ENCODE peak calls at places on chromosomes 2 and 18, in four cellular contexts. One of them, this sample, is unnamed.

GRCh38 chr2:11056614-11057013 is 98.7 kb upstream of the SLC66A3 start:
- DNase-seq in MCF 10A: peak
- DNase-seq in cerebellar cortex: peak
- DNase-seq in heart left ventricle: no peak
- DNase-seq in this sample: peak

GRCh38 chr2:146734042-146734715 is 1110.7 kb upstream of the ACVR2A start:
- DNase-seq in cerebellar cortex: peak
- DNase-seq in MCF 10A: peak
- DNase-seq in heart left ventricle: no peak
- DNase-seq in this sample: peak

GRCh38 chr2:201135396-201135795 is 19.4 kb downstream of the CFLAR start:
- DNase-seq in cerebellar cortex: no peak
- DNase-seq in heart left ventricle: no peak
- DNase-seq in MCF 10A: no peak
- DNase-seq in this sample: peak

GRCh38 chr2:202870431-202871160 is 970 bp downstream of the ICA1L start:
- DNase-seq in cerebellar cortex: peak
- DNase-seq in heart left ventricle: peak
- DNase-seq in MCF 10A: peak
- DNase-seq in this sample: peak

GRCh38 chr2:188196343-188197008 is 95.2 kb upstream of the GULP1 start:
- DNase-seq in MCF 10A: peak
- DNase-seq in cerebellar cortex: no peak
- DNase-seq in heart left ventricle: no peak
- DNase-seq in this sample: no peak

GRCh38 chr2:113203901-113204519 is 30.2 kb downstream of the PSD4 start:
- DNase-seq in MCF 10A: peak
- DNase-seq in heart left ventricle: no peak
- DNase-seq in cerebellar cortex: peak
- DNase-seq in this sample: peak

GRCh38 chr2:239186958-239187357 is 213.9 kb downstream of the HDAC4 start:
- DNase-seq in cerebellar cortex: no peak
- DNase-seq in MCF 10A: no peak
- DNase-seq in heart left ventricle: no peak
- DNase-seq in this sample: no peak

GRCh38 chr2:229679393-229680125 is 34.8 kb downstream of the DNER start:
- DNase-seq in MCF 10A: peak
- DNase-seq in heart left ventricle: no peak
- DNase-seq in cerebellar cortex: no peak
- DNase-seq in this sample: peak

GRCh38 chr2:131488306-131489205 is 3.6 kb downstream of the MZT2A start:
- DNase-seq in heart left ventricle: peak
- DNase-seq in MCF 10A: no peak
- DNase-seq in cerebellar cortex: no peak
- DNase-seq in this sample: no peak

GRCh38 chr2:7190587-7191320 is 273.5 kb downstream of the RNF144A start:
- DNase-seq in cerebellar cortex: no peak
- DNase-seq in MCF 10A: no peak
- DNase-seq in heart left ventricle: no peak
- DNase-seq in this sample: peak

GRCh38 chr18:59402432-59403090 is 43.5 kb upstream of the LMAN1 start:
- DNase-seq in cerebellar cortex: peak
- DNase-seq in heart left ventricle: peak
- DNase-seq in MCF 10A: peak
- DNase-seq in this sample: peak

GRCh38 chr2:233354971-233355574 is 779 bp downstream of the DGKD start:
- DNase-seq in MCF 10A: peak
- DNase-seq in cerebellar cortex: peak
- DNase-seq in heart left ventricle: no peak
- DNase-seq in this sample: peak

GRCh38 chr18:525066-525797 is 24.7 kb upstream of the COLEC12 start:
- DNase-seq in cerebellar cortex: no peak
- DNase-seq in heart left ventricle: no peak
- DNase-seq in MCF 10A: peak
- DNase-seq in this sample: peak

GRCh38 chr2:233402774-233403173 is 48.5 kb downstream of the DGKD start:
- DNase-seq in cerebellar cortex: no peak
- DNase-seq in MCF 10A: no peak
- DNase-seq in heart left ventricle: no peak
- DNase-seq in this sample: no peak

GRCh38 chr2:121195036-121195435 is 90.0 kb downstream of the TFCP2L1 start:
- DNase-seq in heart left ventricle: no peak
- DNase-seq in cerebellar cortex: no peak
- DNase-seq in MCF 10A: no peak
- DNase-seq in this sample: no peak

GRCh38 chr2:284896-285492 is 2.9 kb downstream of the ALKAL2 start:
- DNase-seq in MCF 10A: no peak
- DNase-seq in cerebellar cortex: no peak
- DNase-seq in heart left ventricle: no peak
- DNase-seq in this sample: no peak

GRCh38 chr2:128611421-128612320 is 293.0 kb upstream of the HS6ST1 start:
- DNase-seq in heart left ventricle: peak
- DNase-seq in cerebellar cortex: no peak
- DNase-seq in MCF 10A: no peak
- DNase-seq in this sample: no peak

GRCh38 chr18:34742761-34743366 is 32.8 kb downstream of the DTNA start:
- DNase-seq in heart left ventricle: no peak
- DNase-seq in cerebellar cortex: peak
- DNase-seq in MCF 10A: no peak
- DNase-seq in this sample: no peak

This sample was measured in kidney tubule cell.